ENCODE peak calls at places on chromosomes 2 and 18, in four cellular contexts. A is mesothelial cell of epicardium, V is HepG2, K is kidney glomerular epithelial cell. R is an unnamed sample.

GRCh38 chr2:109353806-109354745 is 225.1 kb downstream of the SH3RF3 start:
- DNase-seq in K (no peak), A (no peak), V (no peak), R (no peak)

GRCh38 chr2:121303531-121304263 is 18.7 kb upstream of the TFCP2L1 start:
- DNase-seq in V (peak), A (no peak), K (no peak), R (no peak)

GRCh38 chr2:158179660-158180059 is 78.0 kb downstream of the UPP2 start:
- DNase-seq in V (peak), K (no peak), A (no peak), R (no peak)

GRCh38 chr2:79552653-79553052 is 39.8 kb downstream of the CTNNA2 start:
- DNase-seq in K (no peak), V (no peak), A (no peak), R (no peak)

GRCh38 chr2:9703701-9704221 is 73.0 kb upstream of the YWHAQ start:
- DNase-seq in V (peak), A (no peak), K (peak), R (no peak)

GRCh38 chr2:148702475-148702874 is 57.9 kb downstream of the EPC2 start:
- DNase-seq in V (no peak), A (no peak), K (no peak), R (no peak)

GRCh38 chr2:128473175-128474013 is 154.7 kb upstream of the HS6ST1 start:
- DNase-seq in K (no peak), V (no peak), A (no peak), R (no peak)

GRCh38 chr18:48623468-48624220 is 84.8 kb downstream of the CTIF start:
- DNase-seq in K (peak), V (no peak), A (no peak), R (no peak)

GRCh38 chr2:182911813-182912517 is 45.5 kb upstream of the FRZB start:
- DNase-seq in K (no peak), A (no peak), V (peak), R (no peak)